ENCODE peak calls at places on chromosomes 1 and 21, in five cellular contexts. P is suprapubic skin, J is aorta, L is pancreas, C is tibial nerve. E is an unnamed sample. For H3K4me1, the result is how much of the 10 kb centered on the place peaks cover.

GRCh38 chr1:238023137-238023536 is 132.4 kb upstream of the ZP4 start:
- DNase-seq in P (no peak), J (no peak), L (no peak), C (no peak), E (no peak)

GRCh38 chr1:7511381-7511780 is 259.7 kb upstream of the VAMP3 start:
- DNase-seq in P (no peak), J (no peak), L (no peak), C (no peak), E (no peak)

GRCh38 chr1:29828526-29829447 is 592.5 kb downstream of the PTPRU start:
- DNase-seq in P (no peak), J (no peak), L (no peak), C (no peak), E (no peak)

GRCh38 chr1:180642781-180643180 is 11.0 kb downstream of the XPR1 start:
- DNase-seq in P (no peak), J (no peak), L (no peak), C (no peak), E (no peak)

GRCh38 chr1:28110555-28110954 is 22.1 kb upstream of the EYA3 start:
- DNase-seq in P (no peak), J (no peak), L (no peak), C (no peak), E (no peak)

GRCh38 chr1:44031900-44032817 is 897 bp upstream of the SLC6A9 start:
- DNase-seq in P (peak), J (no peak), L (no peak), C (no peak), E (no peak)

GRCh38 chr1:93288558-93288957 is 57.1 kb upstream of the DR1 start:
- DNase-seq in P (no peak), J (no peak), L (no peak), C (no peak), E (no peak)

GRCh38 chr1:224998185-224998584 is 68.7 kb downstream of the DNAH14 start:
- DNase-seq in P (no peak), J (no peak), L (no peak), C (no peak), E (no peak)

GRCh38 chr1:53959664-53960250 is 13.6 kb downstream of the LRRC42 start:
- DNase-seq in P (no peak), J (no peak), L (no peak), C (no peak), E (no peak)

GRCh38 chr1:56303805-56304204 is 275.6 kb downstream of the PLPP3 start:
- DNase-seq in P (no peak), J (no peak), L (no peak), C (no peak), E (no peak)

GRCh38 chr1:55696891-55697290 is 481.7 kb upstream of the USP24 start:
- DNase-seq in P (no peak), J (no peak), L (no peak), C (no peak), E (no peak)

GRCh38 chr1:38587734-38588133 is 271.8 kb downstream of the RRAGC start:
- DNase-seq in P (no peak), J (no peak), L (no peak), C (no peak), E (no peak)

GRCh38 chr1:224127925-224128819 is 14.3 kb downstream of the FBXO28 start:
- DNase-seq in P (no peak), J (no peak), L (no peak), C (no peak), E (no peak)

GRCh38 chr1:67850611-67851075 is 17.4 kb upstream of the GNG12 start:
- DNase-seq in P (peak), J (peak), L (peak), C (peak), E (no peak)

GRCh38 chr1:118688891-118689290 is 299.3 kb downstream of the TBX15 start:
- DNase-seq in P (no peak), J (no peak), L (no peak), C (no peak), E (no peak)

GRCh38 chr21:32207096-32207716 is 71.6 kb downstream of the MIS18A start:
- DNase-seq in P (no peak), J (no peak), L (no peak), C (no peak), E (no peak)

GRCh38 chr21:16102113-16102512 is 372.3 kb downstream of the USP25 start:
- DNase-seq in P (no peak), J (no peak), L (no peak), C (no peak), E (no peak)

GRCh38 chr1:169120066-169120465 is 13.6 kb downstream of the ATP1B1 start:
- DNase-seq in P (no peak), J (no peak), L (no peak), C (no peak), E (no peak)

GRCh38 chr1:235642021-235642942 is 7.3 kb downstream of the GNG4 start:
- DNase-seq in P (no peak), J (no peak), L (no peak), C (no peak), E (no peak)

GRCh38 chr1:147388969-147389368 is 146.5 kb downstream of the CHD1L start:
- DNase-seq in P (no peak), J (no peak), L (no peak), C (no peak), E (no peak)

GRCh38 chr1:41758904-41759548 is 159.7 kb downstream of the HIVEP3 start:
- DNase-seq in P (no peak), J (no peak), L (no peak), C (no peak), E (no peak)

GRCh38 chr1:207838156-207839082 is 72.5 kb downstream of the CD34 start:
- DNase-seq in P (no peak), J (no peak), L (peak), C (no peak), E (no peak)

GRCh38 chr1:6331543-6332246 is 61.9 kb downstream of the ACOT7 start:
- DNase-seq in P (no peak), J (no peak), L (no peak), C (no peak), E (no peak)

GRCh38 chr1:152013664-152014237 is 20.1 kb upstream of the S100A10 start:
- DNase-seq in P (no peak), J (no peak), L (peak), C (no peak), E (no peak)

GRCh38 chr1:23910553-23911246 is 2.5 kb downstream of the CNR2 start:
- DNase-seq in P (no peak), J (no peak), L (no peak), C (no peak), E (no peak)

GRCh38 chr1:156458181-156458503 is 42.4 kb downstream of the MEF2D start:
- DNase-seq in P (no peak), J (no peak), L (no peak), C (no peak), E (no peak)

GRCh38 chr1:240199758-240200655 is 108.3 kb downstream of the FMN2 start:
- DNase-seq in P (no peak), J (no peak), L (no peak), C (no peak), E (no peak)

GRCh38 chr1:212234431-212235298 is 50.5 kb upstream of the PPP2R5A start:
- DNase-seq in P (no peak), J (peak), L (no peak), C (no peak), E (peak)

GRCh38 chr1:78840447-78841251 is 165.9 kb downstream of the ADGRL4 start:
- DNase-seq in P (no peak), J (no peak), L (no peak), C (no peak), E (no peak)

GRCh38 chr21:29851611-29852010 is 88.2 kb downstream of the GRIK1 start:
- DNase-seq in P (no peak), J (no peak), L (no peak), C (no peak), E (no peak)

GRCh38 chr1:76425843-76426145 is 351.2 kb downstream of the ST6GALNAC3 start:
- DNase-seq in P (no peak), J (no peak), L (no peak), C (no peak), E (no peak)

GRCh38 chr1:10510520-10511493 is 36.1 kb downstream of the PEX14 start:
- DNase-seq in P (no peak), J (no peak), L (no peak), C (no peak), E (peak)

GRCh38 chr1:67137307-67137753 is 2.6 kb upstream of the C1orf141 start:
- DNase-seq in P (no peak), J (no peak), L (no peak), C (no peak), E (no peak)

GRCh38 chr1:171126504-171126903 is 35.8 kb downstream of the FMO3 start:
- DNase-seq in P (peak), J (peak), L (no peak), C (peak), E (no peak)

GRCh38 chr1:94514095-94514727 is 27.3 kb downstream of the F3 start:
- DNase-seq in P (no peak), J (no peak), L (no peak), C (no peak), E (no peak)

GRCh38 chr1:30005972-30006619 is 717.3 kb downstream of the MATN1 start:
- DNase-seq in P (no peak), J (no peak), L (no peak), C (no peak), E (peak)

GRCh38 chr1:25906644-25907300 is 553 bp upstream of the STMN1 start:
- DNase-seq in P (no peak), J (no peak), L (no peak), C (peak), E (no peak)

GRCh38 chr1:40431385-40431784 is 18.9 kb upstream of the ZFP69B start:
- DNase-seq in P (no peak), J (no peak), L (no peak), C (no peak), E (no peak)

GRCh38 chr1:40914927-40915569 is 52.9 kb upstream of the CITED4 start:
- DNase-seq in P (no peak), J (no peak), L (no peak), C (no peak), E (no peak)

DNA sequence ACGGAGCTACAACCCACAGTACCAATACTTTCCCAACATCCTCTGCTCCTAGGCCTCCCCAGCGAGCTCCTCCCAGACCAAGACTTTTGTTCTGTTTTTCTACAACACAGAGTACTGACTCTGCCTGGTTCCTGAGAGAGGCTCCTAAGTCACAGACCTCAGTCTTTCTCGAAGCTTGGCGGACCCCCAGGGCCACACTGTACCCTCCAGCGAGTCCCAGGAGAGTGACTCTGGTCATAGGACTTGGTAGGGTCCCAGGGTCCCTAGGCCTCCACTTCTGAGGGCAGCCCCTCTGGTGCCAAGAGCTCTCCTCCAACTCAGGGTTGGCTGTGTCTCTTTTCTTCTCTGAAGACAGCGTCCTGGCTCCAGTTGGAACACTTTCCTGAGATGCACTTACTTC is 20.6 kb downstream of the PLA2G5 start:
- DNase-seq in P (no peak), J (no peak), L (no peak), C (no peak), E (no peak)
- H3K4me1 ChIP-seq in P (under half), J (under half), L (under half), C (under half), E (under half)

DNA sequence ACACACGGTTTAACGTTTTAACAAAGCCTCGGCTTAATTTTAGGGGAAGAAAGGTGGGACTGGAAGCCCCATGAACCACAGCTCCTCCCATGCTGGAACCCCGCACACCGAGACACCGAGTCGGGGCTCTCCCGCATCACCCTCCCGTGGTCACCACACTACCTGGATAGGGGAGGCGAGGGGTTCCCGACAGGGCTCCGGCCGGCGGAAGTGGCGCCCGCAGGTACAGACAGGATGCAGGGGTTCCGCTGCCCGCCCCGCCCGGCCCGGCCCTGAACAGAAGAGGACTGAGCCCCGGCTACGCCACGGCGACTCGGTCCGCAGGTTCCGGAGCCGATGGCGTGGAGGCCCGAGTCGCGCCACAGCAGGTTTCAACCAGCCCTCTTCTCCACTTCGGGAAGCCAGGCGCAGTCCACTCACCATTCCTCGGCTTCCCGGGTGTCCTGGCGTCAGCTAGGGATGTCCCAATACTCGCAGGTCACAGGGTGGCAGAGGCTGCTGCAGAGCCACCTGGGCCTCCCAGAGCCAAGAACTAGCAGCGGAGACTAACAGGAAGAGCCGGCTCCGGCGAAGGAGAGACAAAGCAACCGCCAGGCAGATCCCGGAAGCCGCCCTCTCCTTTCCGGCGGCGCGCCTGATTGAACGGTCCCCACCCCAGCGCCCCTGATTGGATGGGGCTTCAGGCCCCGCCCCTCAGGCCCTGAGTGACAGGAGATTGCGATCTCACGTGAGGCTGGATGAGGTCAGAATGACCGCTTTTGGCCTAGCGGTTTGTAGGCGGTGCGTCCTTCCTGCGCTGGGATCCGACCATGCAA is at the start of gene ZNF669:
- DNase-seq in P (peak), J (peak), L (peak), C (peak), E (peak)
- H3K4me1 ChIP-seq in P (under half), J (under half), L (under half), C (under half), E (under half)

DNA sequence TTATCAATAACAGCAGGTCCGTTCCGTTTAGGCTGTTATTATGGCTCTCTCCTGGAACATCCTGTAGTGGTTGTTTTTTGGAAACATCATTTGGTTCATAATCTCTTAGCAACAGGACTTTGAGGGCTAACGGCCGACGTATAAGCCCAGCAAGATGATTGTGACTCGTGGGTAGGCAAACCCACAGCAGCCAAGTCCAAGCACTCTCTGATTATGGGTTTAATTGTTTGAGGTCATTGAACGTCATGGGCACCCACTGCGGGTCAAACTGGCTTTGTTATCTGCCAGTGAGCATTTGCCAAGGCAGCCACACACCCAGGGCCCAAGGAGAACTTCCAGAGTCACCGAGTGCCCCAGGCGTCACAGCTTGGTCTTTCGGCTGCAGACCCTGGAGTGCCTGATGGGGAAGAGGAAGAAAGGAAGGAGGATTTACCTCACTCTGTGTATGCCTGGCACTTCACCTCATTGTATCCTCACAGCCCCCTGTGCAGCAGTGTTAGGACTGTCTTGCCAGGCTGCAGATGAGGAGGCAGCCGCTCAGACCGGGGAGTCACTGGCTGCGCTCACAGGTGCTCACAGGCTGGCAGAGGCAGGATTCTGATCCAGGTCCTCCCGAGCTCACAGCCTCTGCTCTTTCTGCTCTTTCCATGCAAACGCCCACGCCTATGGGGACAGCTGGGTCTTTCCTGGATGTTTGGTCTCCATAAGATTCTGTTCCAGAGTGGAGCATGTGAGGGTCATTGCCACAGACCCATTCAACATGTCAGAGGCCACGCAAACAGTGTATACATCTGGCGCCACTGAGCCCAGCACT is 30.8 kb upstream of the EPS8L3 start:
- DNase-seq in P (peak), J (no peak), L (no peak), C (no peak), E (no peak)
- H3K4me1 ChIP-seq in P (half or more), J (under half), L (under half), C (half or more), E (under half)

DNA sequence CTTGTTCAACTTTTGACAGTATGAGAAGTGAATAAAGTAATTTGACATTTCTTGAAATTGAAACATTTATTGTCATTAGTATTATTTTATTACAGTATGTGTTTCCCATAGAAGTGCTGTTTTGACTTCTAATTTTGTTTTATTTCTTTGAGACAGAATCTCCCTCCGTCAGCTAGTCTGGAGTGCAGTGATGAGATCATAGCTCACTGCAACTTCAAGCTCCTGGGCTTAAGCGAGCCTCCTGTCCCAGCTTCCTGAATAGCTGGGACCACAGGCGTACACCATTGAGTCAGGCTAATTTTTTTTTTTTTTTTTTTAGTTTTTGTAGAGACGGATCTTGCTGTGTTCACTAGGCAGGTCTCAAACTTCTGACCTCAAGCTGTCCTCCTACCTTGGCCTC is 29.2 kb downstream of the THRAP3 start:
- DNase-seq in P (no peak), J (no peak), L (no peak), C (no peak), E (no peak)
- H3K4me1 ChIP-seq in P (half or more), J (under half), L (under half), C (half or more), E (under half)

E was measured in keratinocyte.